ENCODE peak calls at places on chromosomes 4 and X, in six cellular contexts. M is H1, U is IMR-90, J is mesenchymal stem cell, W is neuronal stem cell, P is trophoblast cell. O is an unnamed sample.

GRCh38 chr4:170827562-170828260 is 738.0 kb upstream of the AADAT start:
- DNase-seq in W (no peak), J (no peak), M (no peak), P (no peak), U (no peak), O (no peak)

GRCh38 chr4:57981123-57981522 is 870.9 kb upstream of the IGFBP7 start:
- DNase-seq in J (no peak), P (no peak), M (no peak), U (no peak), W (no peak), O (no peak)

GRCh38 chrX:15956684-15957083 is 102.1 kb upstream of the AP1S2 start:
- DNase-seq in J (no peak), U (no peak), W (peak), P (no peak), M (no peak), O (peak)

GRCh38 chr4:183821090-183821853 is 83.8 kb upstream of the STOX2 start:
- DNase-seq in U (no peak), M (no peak), P (no peak), W (no peak), J (no peak), O (no peak)

GRCh38 chr4:54783402-54784110 is 125.8 kb downstream of the KIT start:
- DNase-seq in P (peak), M (no peak), J (peak), W (no peak), U (no peak), O (no peak)

GRCh38 chr4:98626350-98626749 is 32.1 kb downstream of the TSPAN5 start:
- DNase-seq in U (peak), M (peak), P (peak), W (no peak), J (peak), O (peak)

GRCh38 chrX:37594755-37595382 is 23.4 kb downstream of the LANCL3 start:
- DNase-seq in W (no peak), J (no peak), P (no peak), U (no peak), M (no peak), O (no peak)

GRCh38 chrX:41381685-41382084 is 47.7 kb downstream of the DDX3X start:
- DNase-seq in M (peak), U (peak), P (peak), W (no peak), J (peak), O (peak)

GRCh38 chrX:41931591-41931990 is 8.2 kb upstream of the CASK start:
- DNase-seq in W (no peak), M (no peak), J (no peak), U (no peak), P (no peak), O (no peak)

GRCh38 chr4:142098900-142099299 is 462.5 kb downstream of the IL15 start:
- DNase-seq in U (no peak), P (no peak), W (no peak), J (no peak), M (no peak), O (no peak)

GRCh38 chr4:2805712-2806391 is 13.0 kb downstream of the SH3BP2 start:
- DNase-seq in M (no peak), P (no peak), J (no peak), W (no peak), U (no peak), O (no peak)

DNA sequence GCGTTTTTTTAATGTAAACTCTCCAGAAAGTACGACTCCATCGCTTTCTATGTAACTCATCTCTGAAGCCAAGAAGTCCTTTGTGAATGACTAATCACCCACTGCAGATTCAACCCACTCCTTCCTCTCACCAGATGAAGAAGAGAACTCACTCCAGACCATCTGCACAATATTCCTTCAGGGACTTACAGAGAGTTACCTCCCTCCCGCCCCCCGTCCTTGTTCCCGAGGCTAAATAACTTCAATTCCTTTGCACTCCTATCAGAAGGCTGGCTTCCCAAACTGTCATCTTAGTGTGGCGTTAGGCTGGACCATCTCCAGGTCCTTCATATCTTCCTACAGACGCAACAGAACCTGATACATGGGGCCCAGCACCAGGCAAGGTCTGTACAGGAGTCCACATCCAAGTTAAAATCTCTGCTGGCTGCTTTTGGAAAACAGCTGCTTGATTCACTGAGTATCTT is 82.4 kb downstream of the AFAP1 start:
- DNase-seq in U (peak), M (no peak), W (no peak), P (peak), J (peak), O (no peak)
- H4K91ac ChIP-seq in U (peak), M (no peak), W (no peak), P (no peak), J (no peak), O (no peak)

GRCh38 chr4:121071640-121072037 is 696 bp downstream of the NDNF start:
- DNase-seq in P (no peak), J (no peak), U (no peak), W (no peak), M (no peak), O (no peak)
- H3K4ac ChIP-seq in P (peak), J (no peak), U (no peak), W (no peak), M (no peak), O (no peak)

GRCh38 chr4:71913275-71913674 is 118.5 kb upstream of the NPFFR2 start:
- DNase-seq in P (no peak), U (no peak), J (no peak), M (no peak), W (no peak), O (no peak)
- H4K91ac ChIP-seq in P (no peak), U (no peak), J (no peak), M (no peak), W (no peak), O (no peak)

GRCh38 chr4:129087516-129087915 is 5.8 kb downstream of the SCLT1 start:
- DNase-seq in W (no peak), U (no peak), M (no peak), P (no peak), J (no peak), O (no peak)

GRCh38 chr4:129093173-129093974 is at the start of gene SCLT1:
- DNase-seq in P (peak), M (peak), J (peak), U (peak), W (peak), O (peak)

GRCh38 chr4:129094347-129094746 is 1.0 kb upstream of the SCLT1 start:
- DNase-seq in P (no peak), J (peak), W (no peak), U (no peak), M (no peak), O (no peak)

GRCh38 chr4:129095811-129096454 is at the start of gene C4orf33:
- DNase-seq in U (peak), M (no peak), W (peak), J (peak), P (peak), O (peak)

DNA sequence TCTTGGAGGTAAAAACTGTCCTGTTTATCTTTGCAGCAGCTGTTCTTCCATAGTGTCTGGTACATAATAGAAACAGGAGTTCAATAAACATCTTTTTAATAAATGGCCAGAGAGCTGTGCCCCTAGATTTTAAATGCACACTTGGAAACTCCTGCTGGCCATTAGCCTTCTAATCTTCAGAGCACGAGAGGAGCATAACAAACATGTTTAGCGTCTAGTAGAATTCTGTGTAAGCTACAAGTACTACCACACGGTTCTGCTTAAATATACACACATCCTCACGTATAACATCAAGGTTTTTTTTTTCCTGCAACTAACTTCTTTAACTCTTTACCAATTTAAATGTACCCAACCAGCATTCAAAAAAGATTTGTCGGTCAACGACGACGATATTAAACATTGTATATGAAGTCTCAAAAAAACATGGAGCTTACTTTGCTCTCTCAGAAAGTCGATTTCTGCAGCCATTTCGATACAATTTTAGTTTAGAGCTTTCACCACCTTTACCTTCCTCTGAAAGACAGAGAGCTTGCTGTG is 635 bp downstream of the SCLT1 start:
- DNase-seq in P (no peak), W (no peak), U (peak), M (no peak), J (peak), O (no peak)
- H3K4ac ChIP-seq in P (no peak), W (no peak), U (peak), M (no peak), J (no peak), O (no peak)

GRCh38 chr4:158133551-158133950 is 39.3 kb downstream of the GASK1B start:
- DNase-seq in W (no peak), J (no peak), M (no peak), U (no peak), P (no peak), O (no peak)

GRCh38 chr4:158134257-158134656 is 38.6 kb downstream of the GASK1B start:
- DNase-seq in P (no peak), J (no peak), W (no peak), M (no peak), U (no peak), O (no peak)

DNA sequence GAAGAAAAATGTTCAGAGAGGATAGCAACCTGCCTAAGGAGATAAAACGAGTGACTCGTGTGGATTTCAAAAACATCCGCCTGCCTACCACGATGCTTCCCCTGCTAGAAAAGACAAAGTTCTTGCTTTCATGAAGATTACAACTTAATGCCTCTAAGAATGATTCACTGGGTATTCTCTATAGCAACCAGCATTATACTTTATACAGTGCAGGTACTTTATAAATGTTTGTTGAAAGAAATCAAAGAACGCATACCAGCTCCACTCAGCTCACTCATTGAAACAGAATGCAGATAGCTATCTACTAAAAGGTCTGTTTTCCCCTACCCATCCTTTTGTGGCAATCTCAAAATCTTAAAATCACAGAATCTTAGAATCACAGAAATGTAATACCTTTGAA is 33.7 kb downstream of the GASK1B start:
- DNase-seq in U (peak), M (no peak), J (no peak), W (no peak), P (peak), O (no peak)
- H4K91ac ChIP-seq in U (no peak), M (no peak), J (no peak), W (no peak), P (no peak), O (no peak)

GRCh38 chr4:140735317-140735716 is 20.9 kb downstream of the TBC1D9 start:
- DNase-seq in U (no peak), W (no peak), M (no peak), P (no peak), J (no peak), O (no peak)
- H3K4ac ChIP-seq in U (no peak), W (no peak), M (no peak), P (no peak), J (no peak), O (no peak)

GRCh38 chr4:126938023-126938422 is 694.7 kb upstream of the INTU start:
- DNase-seq in U (peak), J (no peak), M (no peak), P (no peak), W (no peak), O (no peak)
- H4K91ac ChIP-seq in U (no peak), J (no peak), M (no peak), P (no peak), W (no peak), O (no peak)

DNA sequence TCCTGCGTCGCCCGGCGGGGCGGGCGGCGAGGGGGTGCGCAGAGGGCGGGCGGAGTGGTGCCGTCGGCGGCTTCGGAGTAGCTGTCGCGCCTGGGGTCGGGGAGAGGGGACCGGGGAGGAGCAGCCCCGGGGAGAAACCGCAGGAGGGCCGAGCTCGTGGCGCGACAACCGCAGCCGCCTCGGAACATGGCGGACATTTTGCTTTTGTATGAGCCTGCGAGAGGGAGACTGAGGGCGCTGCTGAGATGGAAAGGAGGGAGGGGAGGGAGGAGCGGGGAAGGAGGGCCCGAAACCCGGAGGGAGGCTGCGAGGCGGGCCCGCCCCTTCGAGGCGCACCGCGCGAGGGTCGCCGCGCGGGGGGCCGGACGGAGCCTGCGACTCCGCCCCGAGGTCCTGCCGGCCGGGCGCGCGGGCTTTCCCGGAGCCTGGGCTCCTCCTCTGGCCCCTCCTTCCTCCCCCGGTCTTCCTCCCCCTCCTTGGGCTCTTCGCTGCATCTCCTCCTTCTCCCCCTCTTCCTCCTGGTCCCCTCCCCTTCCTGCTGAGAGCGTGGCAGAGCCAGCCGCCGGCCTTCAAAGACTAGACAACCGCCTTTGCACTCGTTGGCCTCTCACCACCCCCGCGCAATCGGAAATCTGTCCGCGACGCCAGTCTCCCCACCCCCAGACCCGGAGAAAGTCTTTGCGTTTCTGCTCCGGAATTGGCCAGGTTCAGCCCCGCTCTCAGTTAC is 1.1 kb downstream of the INTS6L start:
- DNase-seq in M (peak), P (peak), W (peak), U (peak), J (peak), O (peak)
- H3K4ac ChIP-seq in M (no peak), P (peak), W (no peak), U (peak), J (peak), O (no peak)